ENCODE peak calls at places on chromosomes 1 and 21, in four cellular contexts. E, M, U and P are unnamed samples.

GRCh38 chr1:152189657-152190442 is 30.8 kb upstream of the RPTN start:
- DNase-seq in E (peak), M (peak), U (peak), P (peak)

GRCh38 chr21:38768385-38769071 is 37.2 kb upstream of the ETS2 start:
- DNase-seq in E (peak), M (no peak), U (no peak), P (no peak)

GRCh38 chr1:107662976-107663375 is 302.0 kb downstream of the VAV3 start:
- DNase-seq in E (no peak), M (no peak), U (no peak), P (no peak)

GRCh38 chr1:83503153-83503552 is 495.8 kb downstream of the TTLL7 start:
- DNase-seq in E (no peak), M (no peak), U (no peak), P (no peak)

GRCh38 chr1:179231923-179232322 is 2.4 kb upstream of the ABL2 start:
- DNase-seq in E (peak), M (peak), U (no peak), P (no peak)

GRCh38 chr1:29999595-29999994 is 723.8 kb downstream of the MATN1 start:
- DNase-seq in E (no peak), M (no peak), U (no peak), P (no peak)

GRCh38 chr1:164685656-164686055 is 126.7 kb downstream of the PBX1 start:
- DNase-seq in E (no peak), M (no peak), U (no peak), P (no peak)

GRCh38 chr1:208837242-208837641 is 593.1 kb upstream of the PLXNA2 start:
- DNase-seq in E (no peak), M (no peak), U (no peak), P (no peak)

GRCh38 chr1:111553199-111553598 is 49.8 kb upstream of the ADORA3 start:
- DNase-seq in E (peak), M (no peak), U (no peak), P (no peak)

GRCh38 chr1:202210370-202210769 is 16.8 kb downstream of the LGR6 start:
- DNase-seq in E (peak), M (no peak), U (no peak), P (peak)

GRCh38 chr1:94603663-94604062 is 62.1 kb upstream of the F3 start:
- DNase-seq in E (no peak), M (no peak), U (no peak), P (no peak)

GRCh38 chr21:45539046-45539795 is 3.0 kb downstream of the SLC19A1 start:
- DNase-seq in E (no peak), M (no peak), U (no peak), P (peak)

GRCh38 chr1:197173571-197174482 is 27.4 kb upstream of the ASPM start:
- DNase-seq in E (peak), M (no peak), U (peak), P (no peak)

GRCh38 chr1:17355898-17356297 is 16.1 kb upstream of the PADI6 start:
- DNase-seq in E (no peak), M (no peak), U (no peak), P (no peak)

GRCh38 chr1:108719253-108719652 is 6.5 kb downstream of the FNDC7 start:
- DNase-seq in E (no peak), M (no peak), U (no peak), P (no peak)

GRCh38 chr1:20240012-20240411 is 50.7 kb upstream of the VWA5B1 start:
- DNase-seq in E (no peak), M (no peak), U (no peak), P (no peak)

GRCh38 chr1:167344112-167344511 is 123.4 kb downstream of the POU2F1 start:
- DNase-seq in E (no peak), M (no peak), U (no peak), P (no peak)

GRCh38 chr1:145751491-145752021 is 32.3 kb downstream of the CD160 start:
- DNase-seq in E (no peak), M (no peak), U (no peak), P (no peak)

DNA sequence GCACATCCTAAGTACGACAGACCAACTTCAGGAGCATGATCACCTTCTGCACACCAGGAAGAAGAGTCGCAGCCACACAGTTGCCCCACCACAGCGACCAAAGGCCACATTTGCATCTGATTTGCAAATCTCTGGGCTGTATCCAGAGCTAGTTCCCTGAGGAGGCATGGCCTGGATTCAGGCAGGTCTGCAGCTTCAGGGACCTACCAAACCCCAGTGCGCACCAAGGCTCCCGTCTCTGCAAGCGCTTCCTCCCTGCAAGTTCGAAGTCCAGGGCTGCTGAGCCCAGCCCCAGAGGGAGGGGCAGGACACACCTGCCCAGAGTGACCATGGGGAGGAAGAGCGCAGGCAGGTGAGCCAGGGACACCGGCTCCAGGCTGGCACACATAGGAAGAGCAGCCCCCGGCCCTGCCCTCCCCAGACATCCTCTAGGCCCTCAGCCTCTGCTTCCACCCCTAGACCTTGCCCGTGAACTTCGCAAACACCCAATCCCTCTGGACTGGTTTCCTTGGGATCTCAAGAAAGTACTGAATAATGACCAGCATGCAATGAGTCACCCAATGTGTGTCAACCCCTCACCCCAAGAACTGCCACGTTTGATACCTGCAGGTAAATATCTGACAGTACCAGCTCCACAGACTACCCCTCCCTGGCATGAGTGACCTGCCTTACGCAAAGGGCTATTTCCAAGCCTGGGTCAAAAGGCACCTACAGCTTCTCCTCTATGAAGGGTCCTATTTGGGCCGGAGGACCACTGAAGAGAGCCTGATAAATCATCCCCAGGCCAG is 36.8 kb downstream of the CASZ1 start:
- DNase-seq in E (no peak), M (no peak), U (peak), P (no peak)
- TF ChIP-seq HMGXB4 in E (no peak), M (no peak), U (no peak), P (no peak)

DNA sequence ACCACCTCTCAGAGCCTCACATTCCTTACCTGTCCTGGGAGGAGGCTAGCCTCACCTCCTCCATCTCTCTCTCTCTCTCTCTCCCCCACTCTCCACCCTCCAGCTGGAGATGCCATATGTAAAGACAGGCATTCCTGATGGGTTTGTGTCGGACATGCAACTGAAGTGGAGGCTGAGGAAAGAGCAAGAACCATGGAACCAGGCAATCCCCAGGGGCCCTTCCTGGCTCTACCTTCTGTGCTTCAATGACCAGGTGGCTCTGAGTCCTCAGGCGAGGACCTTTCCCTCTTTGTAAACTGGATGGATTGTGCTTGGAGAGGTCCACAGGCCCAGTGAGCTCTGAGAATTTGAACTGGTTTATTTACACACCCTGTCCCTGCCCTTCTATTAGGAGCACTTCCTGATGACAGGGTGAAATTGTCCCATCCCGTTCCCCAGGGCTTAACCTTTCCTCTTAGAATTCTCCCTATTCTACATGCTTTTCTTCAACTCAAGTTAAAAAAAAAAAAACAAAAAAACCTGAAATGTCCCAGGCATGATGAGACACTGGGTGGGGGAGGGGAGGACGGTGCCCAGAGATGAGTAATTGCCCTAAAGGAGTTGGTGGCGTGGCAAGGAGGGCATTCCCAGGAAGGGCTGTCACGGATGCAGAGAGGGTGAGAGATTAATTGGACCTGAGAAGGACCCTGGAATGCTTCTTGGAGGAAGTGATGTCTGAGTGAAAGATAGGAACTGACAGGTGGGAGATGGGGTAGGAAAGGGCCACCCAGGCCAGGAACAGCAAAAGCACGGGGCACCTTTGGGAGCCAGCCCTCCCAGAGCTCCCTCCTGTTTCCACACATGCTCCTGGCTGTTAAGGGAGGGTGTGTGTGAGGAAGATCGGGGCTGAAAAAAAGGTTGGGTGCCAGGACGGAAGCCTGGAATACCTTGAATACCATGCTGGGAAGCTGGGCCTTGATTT is 50.2 kb upstream of the WASF2 start:
- DNase-seq in E (peak), M (no peak), U (no peak), P (no peak)
- TF ChIP-seq HMGXB4 in E (no peak), M (no peak), U (no peak), P (no peak)

DNA sequence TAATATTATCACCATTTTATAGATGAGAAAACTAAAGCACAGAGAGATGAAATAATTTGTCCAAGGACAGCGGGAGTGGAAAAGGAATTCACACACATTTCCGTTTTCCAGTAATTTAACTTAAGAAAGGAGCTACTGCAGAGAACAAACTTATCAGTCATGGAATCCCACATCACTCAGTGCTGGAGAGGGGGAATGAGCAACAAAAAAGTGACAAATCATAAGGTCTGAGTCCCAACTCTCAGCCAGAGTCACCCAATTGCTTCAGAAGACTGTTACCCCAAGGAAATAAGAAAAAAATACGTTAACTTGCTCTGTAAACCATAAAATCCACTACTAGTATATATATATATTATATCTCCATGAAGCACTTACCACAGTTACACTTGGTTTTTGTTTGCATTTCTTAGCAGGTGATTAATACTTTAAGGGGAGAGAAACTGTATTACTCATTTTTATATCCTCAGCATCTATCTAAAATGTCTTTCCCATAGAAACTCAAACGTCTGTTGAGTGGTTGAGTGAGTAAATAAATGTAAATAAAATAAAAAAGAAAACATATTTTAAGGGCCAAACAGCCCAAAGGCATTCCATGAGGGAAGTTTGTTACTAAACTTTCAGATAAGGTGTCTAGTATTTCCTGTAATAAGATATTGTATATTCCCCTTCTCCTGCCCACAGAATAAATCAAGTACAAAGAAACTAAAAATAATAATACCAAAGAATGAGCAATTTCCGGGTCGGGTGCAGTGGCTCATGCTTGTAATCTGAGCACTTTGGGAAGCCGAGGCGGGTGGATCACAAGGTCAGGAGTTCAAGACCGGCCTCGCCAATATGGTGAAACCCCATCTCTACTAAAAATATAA is 76.8 kb downstream of the SLC45A1 start:
- DNase-seq in E (no peak), M (no peak), U (no peak), P (no peak)
- TF ChIP-seq HMGXB4 in E (no peak), M (no peak), U (no peak), P (no peak)

GRCh38 chr1:58166417-58166816 is 380.1 kb downstream of the OMA1 start:
- DNase-seq in E (no peak), M (no peak), U (no peak), P (no peak)
- TF ChIP-seq HMGXB4 in E (no peak), M (no peak), U (no peak), P (no peak)

GRCh38 chr1:8427986-8428385 is 110.1 kb downstream of the SLC45A1 start:
- DNase-seq in E (no peak), M (no peak), U (no peak), P (no peak)
- TF ChIP-seq HMGXB4 in E (no peak), M (no peak), U (no peak), P (no peak)